ENCODE peak calls at places on chromosomes 11 and 22, in eight cellular contexts. B, Q, X, V, R, Y, G and E are unnamed samples.

GRCh38 chr11:78786086-78786485 is 211.4 kb upstream of the NARS2 start:
- DNase-seq in V (no peak), X (no peak), Q (no peak), B (no peak), R (no peak), G (no peak), Y (no peak), E (no peak)

GRCh38 chr22:48700566-48701295 is 1126.9 kb downstream of the BRD1 start:
- DNase-seq in Y (no peak), G (no peak), X (no peak), Q (no peak), R (no peak), B (no peak), V (no peak), E (no peak)

GRCh38 chr11:134730596-134731538 is 318.8 kb upstream of the B3GAT1 start:
- DNase-seq in G (no peak), B (no peak), R (no peak), Y (no peak), X (no peak), V (no peak), Q (no peak), E (no peak)

GRCh38 chr11:118086913-118087768 is at the start of gene SMIM35:
- DNase-seq in X (no peak), Y (no peak), V (no peak), G (no peak), Q (peak), B (no peak), R (no peak), E (no peak)

GRCh38 chr22:45912910-45913309 is 64.1 kb downstream of the WNT7B start:
- DNase-seq in R (no peak), V (no peak), Q (no peak), X (peak), Y (no peak), B (no peak), G (no peak), E (no peak)

GRCh38 chr11:199782-200181 is 6.9 kb downstream of the SCGB1C1 start:
- DNase-seq in R (no peak), B (no peak), Q (no peak), V (no peak), Y (no peak), X (no peak), G (peak), E (no peak)

GRCh38 chr11:47992959-47993820 is 12.8 kb downstream of the PTPRJ start:
- DNase-seq in X (peak), B (no peak), R (no peak), Y (peak), Q (no peak), V (no peak), G (peak), E (no peak)

GRCh38 chr11:128290106-128290840 is 297.1 kb downstream of the ETS1 start:
- DNase-seq in R (peak), V (peak), X (peak), Y (peak), B (peak), G (peak), Q (peak), E (peak)

GRCh38 chr11:8671651-8672062 is 10.8 kb downstream of the TRIM66 start:
- DNase-seq in X (no peak), Y (no peak), B (no peak), R (no peak), V (no peak), Q (peak), G (no peak), E (no peak)

GRCh38 chr22:48901324-48901723 is 926.3 kb downstream of the BRD1 start:
- DNase-seq in X (no peak), R (no peak), Q (no peak), Y (no peak), B (no peak), V (no peak), G (no peak), E (no peak)

GRCh38 chr11:119716475-119717057 is 12.4 kb downstream of the NECTIN1 start:
- DNase-seq in Q (no peak), X (no peak), G (peak), B (no peak), Y (no peak), R (no peak), V (no peak), E (no peak)
- TF ChIP-seq CTCF in Q (no peak), X (no peak), G (peak), B (no peak), Y (no peak), R (no peak), V (no peak), E (no peak)

DNA sequence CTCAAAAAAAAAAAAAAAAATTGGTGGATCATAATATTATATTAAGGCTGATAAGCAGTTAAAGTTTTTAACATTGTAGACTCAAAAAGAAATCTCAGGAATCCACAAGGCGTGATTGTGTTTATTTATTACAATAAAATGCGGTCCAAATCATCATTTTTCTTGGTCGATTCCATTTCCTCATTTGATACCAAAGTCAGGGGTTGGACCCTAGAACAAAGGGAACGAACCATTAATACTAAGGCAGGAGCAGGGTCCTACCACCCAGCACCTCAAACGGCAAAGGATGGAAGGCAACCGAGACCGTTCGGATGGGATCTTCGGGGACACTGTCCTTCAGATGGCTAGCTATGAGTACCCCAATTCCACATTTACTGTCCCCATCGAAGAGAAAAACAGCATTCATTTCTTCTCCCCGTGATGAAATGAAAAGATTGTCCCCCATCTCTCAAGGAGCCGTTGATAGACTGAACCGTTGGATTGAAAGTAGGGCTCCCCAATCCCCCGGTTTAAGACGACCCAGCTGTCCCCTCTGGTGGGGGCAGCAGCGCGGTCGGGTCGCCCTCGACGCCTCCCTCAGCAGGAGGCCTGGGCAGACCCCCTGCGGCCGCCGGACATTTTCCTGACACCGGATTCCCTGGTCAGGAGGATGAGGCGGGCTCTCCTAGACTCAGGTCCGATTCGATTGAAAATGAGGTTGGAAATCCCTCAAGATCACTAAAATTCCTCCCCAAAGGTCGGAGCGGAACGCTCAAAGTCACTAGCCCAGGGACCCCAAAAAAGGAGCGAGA is 607 bp downstream of the DMC1 start:
- DNase-seq in R (peak), X (no peak), Y (no peak), G (peak), Q (peak), V (no peak), B (no peak), E (no peak)
- TF ChIP-seq CTCF in R (no peak), X (no peak), Y (no peak), G (no peak), Q (no peak), V (no peak), B (no peak), E (no peak)

GRCh38 chr11:14248577-14248976 is 110.4 kb downstream of the RRAS2 start:
- DNase-seq in Y (no peak), Q (no peak), B (no peak), G (no peak), V (no peak), R (peak), X (no peak), E (no peak)
- TF ChIP-seq CTCF in Y (no peak), Q (peak), B (no peak), G (no peak), V (no peak), R (no peak), X (no peak), E (no peak)

GRCh38 chr11:130462101-130462885 is 13.8 kb downstream of the ADAMTS15 start:
- DNase-seq in Y (no peak), Q (no peak), B (no peak), R (no peak), X (no peak), V (no peak), G (no peak), E (no peak)

GRCh38 chr11:130465259-130465658 is 16.8 kb downstream of the ADAMTS15 start:
- DNase-seq in X (no peak), B (no peak), Q (no peak), G (no peak), Y (no peak), R (no peak), V (no peak), E (no peak)

GRCh38 chr11:130459521-130459920 is 11.1 kb downstream of the ADAMTS15 start:
- DNase-seq in R (no peak), G (no peak), B (no peak), X (no peak), Q (no peak), V (no peak), Y (no peak), E (no peak)

GRCh38 chr11:130464289-130464812 is 15.9 kb downstream of the ADAMTS15 start:
- DNase-seq in Y (peak), X (no peak), B (no peak), G (no peak), Q (no peak), R (no peak), V (no peak), E (no peak)

DNA sequence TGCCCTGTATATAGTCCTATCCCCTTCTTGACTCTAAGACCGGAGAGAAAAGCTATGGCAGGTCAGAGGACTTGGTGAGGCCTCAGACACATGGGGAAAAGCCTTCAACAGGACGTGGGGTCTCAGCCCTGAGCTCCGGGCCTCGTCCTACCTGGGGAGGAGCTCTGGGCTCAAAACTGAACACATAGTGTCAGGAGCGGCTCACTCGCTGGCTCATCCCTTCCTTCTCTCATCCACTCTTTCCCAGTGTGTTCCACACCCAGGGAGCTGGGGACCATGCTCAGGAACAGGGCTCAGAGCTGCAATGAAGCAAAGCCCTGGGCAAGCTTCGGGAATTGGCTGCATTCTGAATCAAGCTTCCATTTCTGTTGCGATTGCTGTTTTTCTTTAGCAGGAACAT is 14.5 kb downstream of the ADAMTS15 start:
- DNase-seq in Y (no peak), Q (no peak), B (no peak), R (no peak), X (no peak), G (no peak), V (no peak), E (no peak)
- TF ChIP-seq CTCF in Y (no peak), Q (no peak), B (no peak), R (no peak), X (no peak), G (no peak), V (no peak), E (no peak)

DNA sequence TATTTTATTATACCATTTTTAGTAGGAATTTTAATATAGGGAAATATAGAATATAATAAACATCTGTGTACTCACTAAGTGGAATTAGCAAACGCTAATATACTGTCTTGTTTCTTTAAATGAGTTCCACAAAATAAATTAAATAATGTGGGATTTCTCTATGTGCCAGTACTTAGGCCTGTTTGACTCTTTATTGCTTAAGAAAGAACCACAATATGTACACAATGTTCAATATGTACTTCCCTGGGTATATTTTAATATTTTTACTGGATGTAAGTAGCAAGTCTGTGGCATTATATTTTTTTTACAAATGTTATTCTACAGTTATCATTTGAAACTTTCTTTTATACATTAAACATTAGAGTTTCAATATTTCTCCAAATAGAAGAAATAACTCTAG is 92.5 kb upstream of the CARD18 start:
- DNase-seq in X (no peak), R (no peak), Q (no peak), G (no peak), Y (no peak), V (no peak), B (no peak), E (no peak)
- TF ChIP-seq CTCF in X (no peak), R (no peak), Q (no peak), G (no peak), Y (no peak), V (no peak), B (no peak), E (no peak)

DNA sequence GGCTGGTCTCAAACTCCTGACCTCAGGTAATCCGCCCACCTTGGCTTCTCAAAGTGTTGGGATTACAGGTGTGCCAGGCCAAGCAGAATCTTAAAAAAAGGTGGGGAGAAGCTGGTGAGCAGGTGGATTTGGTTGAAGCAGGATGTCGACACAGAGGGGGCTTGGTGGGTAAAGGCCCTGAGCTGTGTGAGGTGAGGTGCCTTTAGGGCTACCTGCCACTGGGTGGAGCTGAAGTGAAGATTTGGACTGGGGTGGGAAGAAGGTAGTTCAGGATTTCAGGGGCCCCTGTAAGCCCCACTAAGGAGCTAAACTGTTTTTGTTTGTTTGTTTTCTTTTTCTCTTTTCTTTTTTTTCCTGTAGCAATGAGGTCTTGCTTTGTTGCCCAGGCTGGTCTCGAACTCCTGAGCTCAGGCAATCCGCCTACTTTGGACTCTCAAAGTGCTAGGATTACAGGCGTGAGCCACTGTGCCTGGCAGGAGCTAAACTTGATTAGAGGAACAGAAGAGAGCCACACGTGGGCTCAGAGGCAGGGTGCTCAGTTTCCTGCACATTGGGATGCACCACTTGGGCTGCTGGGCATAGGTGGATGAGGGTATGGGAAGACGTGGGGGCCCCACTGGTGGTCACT is 6.0 kb downstream of the P2RX6 start:
- DNase-seq in Q (no peak), V (no peak), G (peak), B (no peak), Y (no peak), R (no peak), X (no peak), E (no peak)
- TF ChIP-seq CTCF in Q (no peak), V (peak), G (peak), B (no peak), Y (peak), R (no peak), X (no peak), E (no peak)

GRCh38 chr22:28802595-28803087 is 2.3 kb upstream of the XBP1 start:
- DNase-seq in V (no peak), Y (no peak), X (no peak), R (no peak), G (no peak), Q (no peak), B (no peak), E (no peak)
- TF ChIP-seq CTCF in V (no peak), Y (peak), X (no peak), R (no peak), G (no peak), Q (no peak), B (peak), E (peak)

DNA sequence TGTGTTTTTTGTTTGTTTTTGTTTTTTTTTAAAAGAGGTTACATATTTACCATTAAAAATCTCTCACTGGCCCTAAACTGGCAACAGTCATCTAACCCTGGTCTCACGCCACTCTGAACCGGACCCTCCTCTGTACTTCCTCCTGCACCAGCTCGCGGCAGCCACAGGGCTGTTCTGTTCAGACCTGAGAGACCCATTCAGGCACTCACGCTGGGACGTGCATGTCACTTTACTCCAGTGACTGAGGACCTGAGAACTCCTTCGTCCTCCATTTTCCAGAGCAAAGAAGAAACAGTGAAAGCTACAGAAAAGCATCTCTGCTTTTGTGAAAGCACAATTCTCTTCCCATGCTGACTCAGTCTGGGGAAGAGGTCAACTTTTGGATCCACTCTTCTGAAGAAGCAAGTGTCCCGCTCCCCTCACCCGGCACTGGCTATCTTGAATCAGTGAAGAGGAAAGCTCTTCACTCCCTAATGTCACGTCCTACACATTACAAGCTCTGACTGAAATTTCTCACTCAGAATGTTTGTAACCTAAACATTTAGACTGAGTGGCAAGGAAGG is 24.6 kb downstream of the PISD start:
- DNase-seq in R (no peak), V (no peak), X (no peak), B (no peak), G (no peak), Q (no peak), Y (no peak), E (peak)
- TF ChIP-seq CTCF in R (no peak), V (no peak), X (no peak), B (no peak), G (no peak), Q (peak), Y (no peak), E (no peak)

GRCh38 chr22:22682196-22682595 is 37.8 kb downstream of the GGTLC2 start:
- DNase-seq in Q (no peak), R (no peak), V (no peak), X (no peak), B (no peak), G (no peak), Y (no peak), E (no peak)

GRCh38 chr22:22683668-22684361 is 39.4 kb downstream of the GGTLC2 start:
- DNase-seq in Y (no peak), G (no peak), R (no peak), V (no peak), X (no peak), B (no peak), Q (no peak), E (no peak)

GRCh38 chr22:22685586-22685985 is 41.2 kb downstream of the GGTLC2 start:
- DNase-seq in V (no peak), G (no peak), R (no peak), Y (no peak), B (no peak), Q (no peak), X (no peak), E (no peak)

GRCh38 chr22:22682807-22683667 is 38.6 kb downstream of the GGTLC2 start:
- DNase-seq in Y (no peak), G (no peak), B (no peak), X (peak), V (no peak), Q (no peak), R (no peak), E (no peak)

DNA sequence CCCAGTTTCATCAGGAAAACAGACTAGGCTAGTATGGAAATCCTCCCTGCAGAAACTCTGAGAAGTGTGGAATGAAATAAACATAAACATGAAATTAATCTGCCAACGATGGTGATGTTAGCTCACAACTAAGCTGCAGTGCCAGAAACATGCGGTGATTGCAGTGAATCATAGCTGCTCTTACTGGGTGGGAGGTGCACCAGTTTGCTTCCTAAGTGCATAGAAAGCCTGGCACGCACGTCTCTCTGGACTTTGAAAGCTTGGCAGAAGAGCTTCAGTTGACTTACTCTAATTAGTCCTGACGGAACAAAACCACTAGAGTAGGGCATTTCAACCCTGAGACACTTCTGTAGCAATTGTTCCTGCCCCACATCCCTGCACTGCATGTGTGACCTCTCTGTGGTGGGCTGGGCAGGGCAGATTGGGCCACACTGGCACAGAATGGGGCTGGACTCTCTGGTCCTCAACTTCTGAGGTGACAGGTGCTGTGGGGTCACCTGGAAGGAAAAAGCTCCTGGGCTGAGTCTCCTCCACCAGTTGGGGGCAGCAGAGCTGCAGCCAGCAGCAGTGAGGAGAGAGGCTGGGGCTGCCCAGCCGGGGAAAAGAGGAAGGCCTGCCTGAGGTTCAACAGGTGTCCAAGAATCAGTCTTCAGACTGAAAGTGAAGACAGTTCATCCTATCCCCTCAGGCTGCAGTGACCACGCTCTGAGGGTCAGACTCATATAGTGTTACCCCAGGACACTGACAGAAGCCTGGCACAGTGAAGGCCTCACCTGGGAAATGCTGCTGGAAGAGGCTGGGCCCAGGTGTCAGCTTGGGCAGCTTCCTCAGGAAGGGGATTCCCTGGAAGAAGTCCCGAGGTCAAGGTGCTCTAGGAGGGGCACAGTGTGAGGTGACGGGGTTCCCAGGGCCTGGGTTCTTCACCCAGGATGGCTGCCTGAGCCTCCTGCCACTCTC is 40.5 kb downstream of the GGTLC2 start:
- DNase-seq in Q (no peak), X (peak), B (peak), V (no peak), Y (peak), G (peak), R (peak), E (no peak)
- TF ChIP-seq CTCF in Q (peak), X (peak), B (peak), V (peak), Y (peak), G (no peak), R (peak), E (no peak)